ENCODE peak calls at places on chromosomes 2 and 18, in six cellular contexts. V, M, L, Z, G and X are unnamed samples.

GRCh38 chr2:227388537-227389011 is 825 bp upstream of the SCYGR1 start:
- DNase-seq in V (no peak), M (no peak), L (peak), Z (no peak), G (no peak), X (no peak)

GRCh38 chr2:19244460-19245363 is 113.7 kb downstream of the OSR1 start:
- DNase-seq in V (no peak), M (no peak), L (no peak), Z (no peak), G (no peak), X (no peak)

GRCh38 chr2:48278590-48278989 is 251.4 kb upstream of the STON1 start:
- DNase-seq in V (no peak), M (no peak), L (no peak), Z (no peak), G (no peak), X (no peak)

GRCh38 chr2:159164457-159164894 is 122.0 kb downstream of the WDSUB1 start:
- DNase-seq in V (no peak), M (no peak), L (no peak), Z (no peak), G (no peak), X (no peak)

GRCh38 chr2:89844221-89844943 is 1152.9 kb downstream of the RPIA start:
- DNase-seq in V (no peak), M (no peak), L (no peak), Z (peak), G (no peak), X (no peak)

GRCh38 chr18:2890606-2891005 is 43.8 kb downstream of the EMILIN2 start:
- DNase-seq in V (no peak), M (no peak), L (no peak), Z (no peak), G (no peak), X (no peak)

GRCh38 chr18:57767259-57768050 is 35.7 kb downstream of the ATP8B1 start:
- DNase-seq in V (no peak), M (no peak), L (no peak), Z (peak), G (no peak), X (no peak)

GRCh38 chr2:7620255-7620654 is 703.0 kb downstream of the RNF144A start:
- DNase-seq in V (no peak), M (peak), L (no peak), Z (no peak), G (no peak), X (no peak)

GRCh38 chr2:42959148-42959992 is 167.0 kb upstream of the HAAO start:
- DNase-seq in V (no peak), M (no peak), L (peak), Z (peak), G (no peak), X (no peak)

GRCh38 chr2:204529795-204530463 is 15.3 kb upstream of the PARD3B start:
- DNase-seq in V (no peak), M (no peak), L (no peak), Z (no peak), G (no peak), X (no peak)

GRCh38 chr2:64750001-64750816 is 96.5 kb upstream of the SERTAD2 start:
- DNase-seq in V (no peak), M (peak), L (no peak), Z (peak), G (peak), X (no peak)

GRCh38 chr18:66931010-66931409 is 327.1 kb upstream of the CDH19 start:
- DNase-seq in V (no peak), M (no peak), L (no peak), Z (no peak), G (no peak), X (no peak)

GRCh38 chr2:137837830-137838229 is 126.4 kb upstream of the HNMT start:
- DNase-seq in V (no peak), M (no peak), L (no peak), Z (no peak), G (peak), X (no peak)

GRCh38 chr2:171480908-171481307 is 41.4 kb upstream of the CYBRD1 start:
- DNase-seq in V (no peak), M (no peak), L (peak), Z (no peak), G (no peak), X (no peak)

GRCh38 chr2:120711694-120712093 is 24.0 kb upstream of the GLI2 start:
- DNase-seq in V (no peak), M (no peak), L (no peak), Z (no peak), G (no peak), X (no peak)

GRCh38 chr2:171741189-171741588 is 53.9 kb downstream of the DYNC1I2 start:
- DNase-seq in V (no peak), M (peak), L (no peak), Z (no peak), G (no peak), X (peak)

GRCh38 chr18:63970803-63971191 is 916 bp downstream of the SERPINB8 start:
- DNase-seq in V (no peak), M (no peak), L (no peak), Z (peak), G (peak), X (no peak)

GRCh38 chr2:47664817-47665216 is 118.1 kb upstream of the MSH6 start:
- DNase-seq in V (no peak), M (no peak), L (no peak), Z (no peak), G (no peak), X (no peak)

GRCh38 chr2:222364280-222364895 is 60.0 kb upstream of the SGPP2 start:
- DNase-seq in V (no peak), M (peak), L (no peak), Z (no peak), G (no peak), X (no peak)

GRCh38 chr18:54169710-54170403 is 54.6 kb downstream of the MBD2 start:
- DNase-seq in V (no peak), M (no peak), L (no peak), Z (no peak), G (no peak), X (no peak)

GRCh38 chr2:177552414-177553175 is 160.0 kb downstream of the AGPS start:
- DNase-seq in V (peak), M (peak), L (peak), Z (peak), G (peak), X (peak)

GRCh38 chr2:134137182-134137595 is 116.7 kb upstream of the MGAT5 start:
- DNase-seq in V (no peak), M (peak), L (no peak), Z (no peak), G (no peak), X (no peak)

GRCh38 chr2:166361351-166362153 is 14.2 kb downstream of the SCN9A start:
- DNase-seq in V (no peak), M (peak), L (no peak), Z (no peak), G (peak), X (peak)

GRCh38 chr2:85549826-85550225 is 10.9 kb downstream of the MAT2A start:
- DNase-seq in V (no peak), M (no peak), L (peak), Z (no peak), G (no peak), X (no peak)

GRCh38 chr2:185787530-185788145 is 49.0 kb downstream of the FSIP2 start:
- DNase-seq in V (no peak), M (no peak), L (no peak), Z (no peak), G (no peak), X (no peak)